ENCODE peak calls at places on chromosomes 1 and 21, in five cellular contexts. P is progenitor cell of endocrine pancreas, B is ovary, K is colonic mucosa, C is bronchial epithelial cell. L is an unnamed sample.
A peak's percentile ranks its signal among the peaks of the same experiment; 100 is the strongest.

GRCh38 chr1:56032276-56032675 is 547.1 kb downstream of the PLPP3 start:
- DNase-seq in K (no peak), B (no peak), P (no peak), C (no peak), L (no peak)

GRCh38 chr1:6592865-6593593 is 9.6 kb downstream of the KLHL21 start:
- DNase-seq in B (no peak), K (no peak), C (no peak), P (no peak), L (no peak)

GRCh38 chr1:154276797-154277196 is 4.4 kb downstream of the HAX1 start:
- DNase-seq in P (no peak), K (no peak), C (no peak), B (no peak), L (no peak)

GRCh38 chr1:8077120-8077573 is 51.0 kb upstream of the ERRFI1 start:
- DNase-seq in C (peak; percentile 91), B (peak; percentile 63), K (peak; percentile 72), P (no peak), L (no peak)

GRCh38 chr1:20058531-20058930 is 11.5 kb upstream of the PLA2G5 start:
- DNase-seq in B (no peak), C (peak; percentile 63), P (no peak), K (peak; percentile 16), L (no peak)

GRCh38 chr1:160853014-160853413 is 9.7 kb downstream of the CD244 start:
- DNase-seq in B (no peak), K (no peak), C (no peak), P (no peak), L (no peak)

GRCh38 chr1:232981161-232981560 is 30.8 kb downstream of the NTPCR start:
- DNase-seq in B (no peak), C (no peak), K (no peak), P (no peak), L (peak; percentile 25)

GRCh38 chr1:219173758-219174671 is at the start of gene LYPLAL1:
- DNase-seq in P (peak; percentile 84), C (peak; percentile 73), B (peak; percentile 86), K (peak; percentile 88), L (peak; percentile 97)

GRCh38 chr1:116910379-116911165 is 856 bp downstream of the PTGFRN start:
- DNase-seq in B (peak; percentile 36), K (peak; percentile 67), P (peak; percentile 21), C (no peak), L (peak; percentile 85)

GRCh38 chr1:21176589-21177555 is at the start of gene EIF4G3:
- DNase-seq in B (peak; percentile 99), C (peak; percentile 89), K (peak; percentile 100), P (peak; percentile 100), L (peak; percentile 100)

GRCh38 chr21:32918467-32919140 is 107.1 kb upstream of the OLIG2 start:
- DNase-seq in B (no peak), P (no peak), K (no peak), C (no peak), L (no peak)

GRCh38 chr1:145918992-145919939 is 749 bp upstream of the PEX11B start:
- DNase-seq in C (peak; percentile 27), P (no peak), B (peak; percentile 63), K (peak; percentile 79), L (no peak)

GRCh38 chr21:36615274-36615964 is 83.5 kb upstream of the SIM2 start:
- DNase-seq in K (no peak), P (no peak), B (no peak), C (no peak), L (no peak)
- TF ChIP-seq CTCF in K (no peak), P (peak; percentile 28), B (no peak), C (no peak), L (peak; percentile 12)

DNA sequence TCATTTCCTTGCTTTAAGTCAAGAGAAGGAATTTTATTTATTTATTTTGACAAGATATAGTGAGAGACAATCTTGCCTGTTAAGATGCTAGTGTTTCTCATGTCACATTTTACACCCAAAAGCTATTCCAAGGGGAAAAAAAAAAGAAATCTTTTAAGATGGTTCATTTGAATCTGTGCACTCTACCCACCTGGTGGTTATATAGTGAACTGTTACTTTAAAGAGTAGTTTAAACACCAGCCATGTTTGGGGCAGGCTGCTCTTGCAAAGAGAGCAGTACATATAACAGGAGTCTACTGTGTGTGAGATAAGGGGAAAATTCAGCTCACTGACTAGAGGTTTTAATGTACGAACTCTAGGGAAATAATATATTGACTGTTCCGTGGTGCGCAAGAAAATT is 3.3 kb upstream of the ELAVL4 start:
- DNase-seq in P (no peak), B (no peak), K (no peak), C (no peak), L (no peak)
- TF ChIP-seq CTCF in P (peak; percentile 39), B (no peak), K (peak; percentile 13), C (peak; percentile 2), L (no peak)

GRCh38 chr1:12408662-12409061 is 178.8 kb downstream of the VPS13D start:
- DNase-seq in B (no peak), K (no peak), P (no peak), C (no peak), L (no peak)

GRCh38 chr1:12407962-12408288 is 178.1 kb downstream of the VPS13D start:
- DNase-seq in P (no peak), B (no peak), C (no peak), K (no peak), L (no peak)

GRCh38 chr1:12406218-12407021 is 176.6 kb downstream of the VPS13D start:
- DNase-seq in P (no peak), B (no peak), K (no peak), C (no peak), L (no peak)

GRCh38 chr1:12405325-12406217 is 175.7 kb downstream of the VPS13D start:
- DNase-seq in P (no peak), C (no peak), K (peak; percentile 84), B (no peak), L (no peak)

GRCh38 chr1:12407050-12407961 is 177.5 kb downstream of the VPS13D start:
- DNase-seq in B (no peak), P (no peak), C (peak; percentile 73), K (peak; percentile 50), L (no peak)
- TF ChIP-seq CTCF in B (no peak), P (no peak), C (peak; percentile 28), K (no peak), L (peak; percentile 59)

GRCh38 chr1:63817700-63818099 is 43.9 kb downstream of the ROR1 start:
- DNase-seq in B (no peak), K (no peak), C (no peak), P (no peak), L (no peak)

GRCh38 chr1:63817152-63817667 is 43.4 kb downstream of the ROR1 start:
- DNase-seq in C (no peak), B (no peak), P (no peak), K (no peak), L (no peak)

GRCh38 chr1:63810936-63811335 is 37.1 kb downstream of the ROR1 start:
- DNase-seq in P (no peak), C (no peak), B (no peak), K (no peak), L (no peak)

GRCh38 chr1:63812071-63812700 is 38.4 kb downstream of the ROR1 start:
- DNase-seq in K (no peak), B (no peak), P (no peak), C (no peak), L (no peak)

GRCh38 chr1:63813829-63814277 is 40.0 kb downstream of the ROR1 start:
- DNase-seq in K (no peak), P (no peak), C (no peak), B (peak; percentile 31), L (no peak)
- TF ChIP-seq CTCF in K (no peak), P (no peak), C (no peak), B (no peak), L (no peak)

DNA sequence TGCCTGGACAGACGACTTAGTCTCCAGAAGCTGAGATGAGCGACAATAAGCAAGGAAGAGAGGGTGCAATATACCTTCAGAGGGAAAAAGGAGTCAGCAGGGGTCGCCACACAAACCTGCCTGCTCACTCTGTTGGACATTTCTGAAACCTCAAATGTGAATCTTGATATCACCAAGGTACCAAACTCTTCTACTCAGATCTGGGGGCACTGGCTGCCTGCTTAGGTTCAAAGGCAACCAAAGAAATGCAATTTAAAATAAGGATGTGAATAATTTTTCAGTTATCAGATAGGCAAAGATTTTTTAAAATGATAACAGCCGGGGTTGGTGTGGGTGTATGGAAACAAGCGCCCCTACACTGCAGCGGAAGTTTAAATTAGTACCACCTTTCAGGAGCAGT is 164.2 kb downstream of the HIVEP3 start:
- DNase-seq in K (no peak), C (no peak), B (no peak), P (no peak), L (no peak)
- TF ChIP-seq CTCF in K (no peak), C (no peak), B (no peak), P (no peak), L (no peak)

DNA sequence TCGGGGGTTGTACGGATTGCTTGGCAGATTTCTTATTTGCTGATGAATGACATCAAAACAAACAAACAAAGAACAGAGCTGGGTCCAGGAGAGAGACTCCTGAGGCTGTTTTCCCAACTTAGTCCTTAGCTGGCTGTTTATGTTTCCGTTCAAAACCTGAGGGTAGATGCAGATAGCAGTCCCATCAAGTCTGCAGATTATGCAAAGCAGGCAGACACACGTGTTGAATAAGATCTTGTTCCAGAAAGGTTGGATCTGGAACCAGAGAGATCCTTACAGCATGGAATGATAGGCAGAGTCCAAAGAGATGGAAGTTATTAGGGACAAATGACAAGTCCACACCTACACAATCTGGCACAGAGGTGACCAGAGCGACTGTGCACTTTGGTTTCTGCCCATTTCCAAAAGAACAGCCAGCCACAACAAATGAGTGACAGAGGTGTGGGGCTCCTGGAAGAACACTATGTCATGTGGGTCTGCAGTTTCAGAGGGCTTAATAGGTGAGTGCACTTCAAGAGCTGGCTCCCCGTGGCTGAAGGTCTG is 65.5 kb downstream of the MAN1C1 start:
- DNase-seq in B (no peak), C (no peak), K (no peak), P (no peak), L (no peak)
- TF ChIP-seq CTCF in B (no peak), C (no peak), K (no peak), P (no peak), L (no peak)

L was measured in osteocyte.